ENCODE peak calls at places on chromosomes 2 and 18, in eight cellular contexts. One of them, this sample, is unnamed. For H3K36me3, H3K27me3 and H3K4me1, the result is how much of the 10 kb centered on the place peaks cover.

GRCh38 chr2:68251855-68252406 is 401 bp downstream of the PPP3R1 start:
- DNase-seq in transverse colon: peak
- DNase-seq in body of pancreas: peak
- DNase-seq in upper lobe of right lung: peak
- DNase-seq in lower lobe of right lung: peak
- DNase-seq in upper lobe of left lung: peak
- DNase-seq in small intestine: peak
- DNase-seq in uterus: peak
- DNase-seq in this sample: no peak

GRCh38 chr18:27627927-27628326 is 442.8 kb upstream of the CHST9 start:
- DNase-seq in transverse colon: no peak
- DNase-seq in body of pancreas: no peak
- DNase-seq in upper lobe of right lung: no peak
- DNase-seq in lower lobe of right lung: no peak
- DNase-seq in upper lobe of left lung: no peak
- DNase-seq in small intestine: no peak
- DNase-seq in uterus: no peak
- DNase-seq in this sample: no peak

GRCh38 chr2:136395590-136395989 is 277.6 kb upstream of the CXCR4 start:
- DNase-seq in transverse colon: no peak
- DNase-seq in body of pancreas: no peak
- DNase-seq in upper lobe of right lung: no peak
- DNase-seq in lower lobe of right lung: no peak
- DNase-seq in upper lobe of left lung: no peak
- DNase-seq in small intestine: no peak
- DNase-seq in uterus: no peak
- DNase-seq in this sample: no peak

GRCh38 chr2:206981739-206982336 is 42.5 kb downstream of the CPO start:
- DNase-seq in transverse colon: peak
- DNase-seq in body of pancreas: peak
- DNase-seq in upper lobe of right lung: peak
- DNase-seq in lower lobe of right lung: peak
- DNase-seq in upper lobe of left lung: no peak
- DNase-seq in small intestine: peak
- DNase-seq in uterus: peak
- DNase-seq in this sample: peak

GRCh38 chr2:72457801-72458516 is 310.3 kb upstream of the CYP26B1 start:
- DNase-seq in transverse colon: no peak
- DNase-seq in body of pancreas: no peak
- DNase-seq in upper lobe of right lung: no peak
- DNase-seq in lower lobe of right lung: no peak
- DNase-seq in upper lobe of left lung: no peak
- DNase-seq in small intestine: no peak
- DNase-seq in uterus: no peak
- DNase-seq in this sample: no peak

GRCh38 chr18:70289351-70290330 is 796 bp downstream of the SOCS6 start:
- DNase-seq in transverse colon: peak
- DNase-seq in body of pancreas: peak
- DNase-seq in upper lobe of right lung: peak
- DNase-seq in lower lobe of right lung: peak
- DNase-seq in upper lobe of left lung: peak
- DNase-seq in small intestine: peak
- DNase-seq in uterus: no peak
- DNase-seq in this sample: peak

GRCh38 chr18:61154866-61155265 is 178.4 kb upstream of the CDH20 start:
- DNase-seq in transverse colon: no peak
- DNase-seq in body of pancreas: no peak
- DNase-seq in upper lobe of right lung: no peak
- DNase-seq in lower lobe of right lung: no peak
- DNase-seq in upper lobe of left lung: no peak
- DNase-seq in small intestine: no peak
- DNase-seq in uterus: no peak
- DNase-seq in this sample: no peak

GRCh38 chr2:71458413-71459083 is 5.2 kb downstream of the DYSF start:
- DNase-seq in transverse colon: no peak
- DNase-seq in body of pancreas: no peak
- DNase-seq in upper lobe of right lung: no peak
- DNase-seq in lower lobe of right lung: no peak
- DNase-seq in upper lobe of left lung: no peak
- DNase-seq in small intestine: no peak
- DNase-seq in uterus: no peak
- DNase-seq in this sample: peak

DNA sequence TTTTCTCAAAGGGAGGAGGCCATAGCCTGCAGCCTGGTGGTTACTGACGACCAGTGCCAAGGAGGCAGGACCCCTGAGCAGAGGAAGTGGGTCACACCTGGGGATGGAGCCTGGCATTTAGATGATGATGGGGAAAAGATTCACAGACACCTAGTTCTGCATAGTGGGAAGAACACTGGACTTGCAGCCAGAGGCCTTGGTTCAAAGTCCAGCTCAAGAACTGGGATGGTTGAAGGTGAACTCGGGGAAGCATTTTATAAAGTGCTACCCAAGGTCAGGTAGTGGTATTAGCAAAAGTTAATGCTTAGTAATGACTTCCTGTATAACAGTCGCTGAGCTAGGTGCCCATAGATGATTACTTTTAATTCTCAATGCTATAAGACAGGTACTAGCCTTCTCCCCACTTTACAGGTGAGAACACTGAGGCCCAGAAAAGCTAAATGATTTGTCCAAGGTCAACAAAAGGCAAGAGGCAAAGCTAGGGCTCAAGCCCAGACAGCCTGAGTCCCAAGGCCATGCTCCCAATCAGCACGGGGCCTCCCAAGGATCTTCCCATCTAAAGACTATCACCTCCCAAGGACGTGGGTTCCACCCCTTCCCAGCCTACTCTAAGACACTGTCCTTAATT is 134.4 kb downstream of the TNS1 start:
- DNase-seq in transverse colon: no peak
- DNase-seq in body of pancreas: no peak
- DNase-seq in upper lobe of right lung: no peak
- DNase-seq in lower lobe of right lung: no peak
- DNase-seq in upper lobe of left lung: no peak
- DNase-seq in small intestine: no peak
- DNase-seq in uterus: no peak
- DNase-seq in this sample: no peak
- H3K36me3 ChIP-seq in transverse colon: under half
- H3K36me3 ChIP-seq in body of pancreas: under half
- H3K36me3 ChIP-seq in upper lobe of right lung: half or more
- H3K36me3 ChIP-seq in lower lobe of right lung: half or more
- H3K36me3 ChIP-seq in upper lobe of left lung: half or more
- H3K36me3 ChIP-seq in small intestine: under half
- H3K36me3 ChIP-seq in uterus: under half
- H3K36me3 ChIP-seq in this sample: under half

GRCh38 chr2:78564666-78565065 is 460.8 kb upstream of the REG3G start:
- DNase-seq in transverse colon: no peak
- DNase-seq in body of pancreas: no peak
- DNase-seq in upper lobe of right lung: no peak
- DNase-seq in lower lobe of right lung: no peak
- DNase-seq in upper lobe of left lung: no peak
- DNase-seq in small intestine: no peak
- DNase-seq in uterus: no peak
- DNase-seq in this sample: no peak
- H3K27me3 ChIP-seq in transverse colon: under half
- H3K27me3 ChIP-seq in body of pancreas: under half
- H3K27me3 ChIP-seq in upper lobe of right lung: under half
- H3K27me3 ChIP-seq in lower lobe of right lung: under half
- H3K27me3 ChIP-seq in upper lobe of left lung: under half
- H3K27me3 ChIP-seq in small intestine: under half
- H3K27me3 ChIP-seq in uterus: under half
- H3K27me3 ChIP-seq in this sample: under half

GRCh38 chr2:105812180-105813044 is 67.7 kb downstream of the NCK2 start:
- DNase-seq in transverse colon: no peak
- DNase-seq in body of pancreas: peak
- DNase-seq in upper lobe of right lung: no peak
- DNase-seq in lower lobe of right lung: no peak
- DNase-seq in upper lobe of left lung: peak
- DNase-seq in small intestine: peak
- DNase-seq in uterus: no peak
- DNase-seq in this sample: peak

GRCh38 chr2:105813045-105813315 is 68.3 kb downstream of the NCK2 start:
- DNase-seq in transverse colon: no peak
- DNase-seq in body of pancreas: no peak
- DNase-seq in upper lobe of right lung: no peak
- DNase-seq in lower lobe of right lung: no peak
- DNase-seq in upper lobe of left lung: no peak
- DNase-seq in small intestine: no peak
- DNase-seq in uterus: no peak
- DNase-seq in this sample: no peak

GRCh38 chr2:105813405-105813804 is 68.7 kb downstream of the NCK2 start:
- DNase-seq in transverse colon: no peak
- DNase-seq in body of pancreas: no peak
- DNase-seq in upper lobe of right lung: no peak
- DNase-seq in lower lobe of right lung: no peak
- DNase-seq in upper lobe of left lung: no peak
- DNase-seq in small intestine: no peak
- DNase-seq in uterus: no peak
- DNase-seq in this sample: no peak

GRCh38 chr2:105815401-105815800 is 70.7 kb downstream of the NCK2 start:
- DNase-seq in transverse colon: no peak
- DNase-seq in body of pancreas: no peak
- DNase-seq in upper lobe of right lung: no peak
- DNase-seq in lower lobe of right lung: no peak
- DNase-seq in upper lobe of left lung: no peak
- DNase-seq in small intestine: no peak
- DNase-seq in uterus: no peak
- DNase-seq in this sample: no peak

DNA sequence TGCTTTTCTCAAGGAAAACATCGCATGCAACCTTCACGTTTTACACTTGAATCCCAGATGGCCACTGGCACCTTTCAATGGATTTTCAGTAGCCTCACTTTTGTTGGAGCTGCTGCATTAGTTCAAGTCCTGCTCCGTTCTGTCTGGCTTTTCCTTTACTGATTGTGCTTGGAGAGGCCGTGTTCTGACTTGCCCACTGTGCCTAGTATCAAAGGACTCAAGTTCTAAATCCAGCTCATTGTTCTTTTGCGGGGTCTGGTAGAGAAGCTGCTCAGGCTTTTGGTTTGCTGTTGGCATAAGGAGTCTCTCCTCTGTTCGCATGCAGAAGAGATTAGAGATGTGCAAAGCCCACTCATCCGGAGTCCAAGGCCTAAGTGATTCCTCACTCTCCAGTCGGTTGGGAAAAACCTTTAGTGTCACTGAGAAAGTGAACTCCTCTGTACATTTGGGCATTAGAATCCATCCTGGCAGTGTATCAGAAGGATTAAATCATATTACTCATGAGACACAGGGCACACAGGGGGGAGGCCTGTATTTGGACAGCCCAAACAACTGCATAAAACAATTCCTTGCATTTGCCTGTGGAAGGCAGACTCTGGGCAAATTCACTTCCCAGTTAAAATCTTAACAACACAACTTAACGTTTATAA is 69.7 kb downstream of the NCK2 start:
- DNase-seq in transverse colon: no peak
- DNase-seq in body of pancreas: no peak
- DNase-seq in upper lobe of right lung: no peak
- DNase-seq in lower lobe of right lung: no peak
- DNase-seq in upper lobe of left lung: no peak
- DNase-seq in small intestine: no peak
- DNase-seq in uterus: no peak
- DNase-seq in this sample: no peak
- H3K4me1 ChIP-seq in transverse colon: under half
- H3K4me1 ChIP-seq in body of pancreas: under half
- H3K4me1 ChIP-seq in upper lobe of right lung: under half
- H3K4me1 ChIP-seq in lower lobe of right lung: under half
- H3K4me1 ChIP-seq in upper lobe of left lung: under half
- H3K4me1 ChIP-seq in small intestine: under half
- H3K4me1 ChIP-seq in uterus: under half
- H3K4me1 ChIP-seq in this sample: under half

GRCh38 chr2:29834036-29834540 is 87.3 kb downstream of the ALK start:
- DNase-seq in transverse colon: no peak
- DNase-seq in body of pancreas: no peak
- DNase-seq in upper lobe of right lung: no peak
- DNase-seq in lower lobe of right lung: no peak
- DNase-seq in upper lobe of left lung: no peak
- DNase-seq in small intestine: no peak
- DNase-seq in uterus: no peak
- DNase-seq in this sample: peak

GRCh38 chr2:29834624-29835023 is 86.8 kb downstream of the ALK start:
- DNase-seq in transverse colon: no peak
- DNase-seq in body of pancreas: no peak
- DNase-seq in upper lobe of right lung: no peak
- DNase-seq in lower lobe of right lung: no peak
- DNase-seq in upper lobe of left lung: no peak
- DNase-seq in small intestine: no peak
- DNase-seq in uterus: no peak
- DNase-seq in this sample: peak

GRCh38 chr2:29841386-29842004 is 79.9 kb downstream of the ALK start:
- DNase-seq in transverse colon: no peak
- DNase-seq in body of pancreas: peak
- DNase-seq in upper lobe of right lung: no peak
- DNase-seq in lower lobe of right lung: no peak
- DNase-seq in upper lobe of left lung: no peak
- DNase-seq in small intestine: peak
- DNase-seq in uterus: no peak
- DNase-seq in this sample: peak

GRCh38 chr2:29837925-29838324 is 83.5 kb downstream of the ALK start:
- DNase-seq in transverse colon: no peak
- DNase-seq in body of pancreas: no peak
- DNase-seq in upper lobe of right lung: no peak
- DNase-seq in lower lobe of right lung: no peak
- DNase-seq in upper lobe of left lung: no peak
- DNase-seq in small intestine: no peak
- DNase-seq in uterus: no peak
- DNase-seq in this sample: no peak

GRCh38 chr2:29839306-29839705 is 82.1 kb downstream of the ALK start:
- DNase-seq in transverse colon: no peak
- DNase-seq in body of pancreas: no peak
- DNase-seq in upper lobe of right lung: no peak
- DNase-seq in lower lobe of right lung: no peak
- DNase-seq in upper lobe of left lung: no peak
- DNase-seq in small intestine: no peak
- DNase-seq in uterus: no peak
- DNase-seq in this sample: no peak
- H3K36me3 ChIP-seq in transverse colon: under half
- H3K36me3 ChIP-seq in body of pancreas: under half
- H3K36me3 ChIP-seq in upper lobe of right lung: under half
- H3K36me3 ChIP-seq in lower lobe of right lung: under half
- H3K36me3 ChIP-seq in upper lobe of left lung: under half
- H3K36me3 ChIP-seq in small intestine: under half
- H3K36me3 ChIP-seq in uterus: under half
- H3K36me3 ChIP-seq in this sample: under half

GRCh38 chr2:41701231-41701630 is 346.6 kb upstream of the PKDCC start:
- DNase-seq in transverse colon: no peak
- DNase-seq in body of pancreas: no peak
- DNase-seq in upper lobe of right lung: no peak
- DNase-seq in lower lobe of right lung: no peak
- DNase-seq in upper lobe of left lung: no peak
- DNase-seq in small intestine: no peak
- DNase-seq in uterus: no peak
- DNase-seq in this sample: no peak
- H3K27me3 ChIP-seq in transverse colon: under half
- H3K27me3 ChIP-seq in body of pancreas: under half
- H3K27me3 ChIP-seq in upper lobe of right lung: under half
- H3K27me3 ChIP-seq in lower lobe of right lung: under half
- H3K27me3 ChIP-seq in upper lobe of left lung: under half
- H3K27me3 ChIP-seq in small intestine: under half
- H3K27me3 ChIP-seq in uterus: under half
- H3K27me3 ChIP-seq in this sample: under half